ENCODE peak calls at places on chromosomes 6 and 20, in five cellular contexts. One of them, this sample, is unnamed.

GRCh38 chr20:25250508-25250907 is 2.6 kb downstream of the PYGB start:
- DNase-seq in suprapubic skin: no peak
- DNase-seq in activated CD8-positive, alpha-beta memory T cell treated with anti-CD3 and anti-CD28 coated beads for 48 hours: no peak
- DNase-seq in iPS DF 19.7: no peak
- DNase-seq in neural crest cell: no peak
- DNase-seq in this sample: no peak

GRCh38 chr20:57698867-57699275 is 10.9 kb downstream of the PMEPA1 start:
- DNase-seq in suprapubic skin: no peak
- DNase-seq in activated CD8-positive, alpha-beta memory T cell treated with anti-CD3 and anti-CD28 coated beads for 48 hours: no peak
- DNase-seq in iPS DF 19.7: no peak
- DNase-seq in neural crest cell: no peak
- DNase-seq in this sample: no peak

GRCh38 chr6:6332873-6333272 is 12.4 kb upstream of the F13A1 start:
- DNase-seq in suprapubic skin: no peak
- DNase-seq in activated CD8-positive, alpha-beta memory T cell treated with anti-CD3 and anti-CD28 coated beads for 48 hours: no peak
- DNase-seq in iPS DF 19.7: no peak
- DNase-seq in neural crest cell: no peak
- DNase-seq in this sample: no peak

GRCh38 chr6:53701333-53702073 is 35.9 kb upstream of the KLHL31 start:
- DNase-seq in suprapubic skin: no peak
- DNase-seq in activated CD8-positive, alpha-beta memory T cell treated with anti-CD3 and anti-CD28 coated beads for 48 hours: no peak
- DNase-seq in iPS DF 19.7: no peak
- DNase-seq in neural crest cell: no peak
- DNase-seq in this sample: no peak

GRCh38 chr20:32682508-32682987 is 8.8 kb upstream of the C20orf203 start:
- DNase-seq in suprapubic skin: no peak
- DNase-seq in activated CD8-positive, alpha-beta memory T cell treated with anti-CD3 and anti-CD28 coated beads for 48 hours: no peak
- DNase-seq in iPS DF 19.7: no peak
- DNase-seq in neural crest cell: no peak
- DNase-seq in this sample: no peak

GRCh38 chr20:2693286-2693995 is 861 bp downstream of the EBF4 start:
- DNase-seq in suprapubic skin: peak; percentile 65
- DNase-seq in activated CD8-positive, alpha-beta memory T cell treated with anti-CD3 and anti-CD28 coated beads for 48 hours: no peak
- DNase-seq in iPS DF 19.7: no peak
- DNase-seq in neural crest cell: peak; percentile 36
- DNase-seq in this sample: no peak

GRCh38 chr20:41427833-41428232 is 61.2 kb upstream of the EMILIN3 start:
- DNase-seq in suprapubic skin: no peak
- DNase-seq in activated CD8-positive, alpha-beta memory T cell treated with anti-CD3 and anti-CD28 coated beads for 48 hours: no peak
- DNase-seq in iPS DF 19.7: no peak
- DNase-seq in neural crest cell: no peak
- DNase-seq in this sample: no peak

GRCh38 chr6:48736486-48737206 is 625.6 kb upstream of the PTCHD4 start:
- DNase-seq in suprapubic skin: no peak
- DNase-seq in activated CD8-positive, alpha-beta memory T cell treated with anti-CD3 and anti-CD28 coated beads for 48 hours: no peak
- DNase-seq in iPS DF 19.7: no peak
- DNase-seq in neural crest cell: no peak
- DNase-seq in this sample: no peak